ENCODE peak calls at places on chromosomes 16 and 17, in eight cellular contexts. M, F, L, B, W, J, Y and E are unnamed samples.

GRCh38 chr16:1958715-1959268 is 546 bp upstream of the NDUFB10 start:
- DNase-seq in M (no peak), Y (no peak), F (no peak), L (no peak), W (no peak), B (no peak), J (no peak), E (no peak)

GRCh38 chr17:46026045-46026814 is 27.2 kb downstream of the STH start:
- DNase-seq in L (no peak), F (no peak), J (no peak), M (no peak), B (no peak), W (no peak), Y (no peak), E (no peak)

GRCh38 chr16:85176541-85177447 is 64.5 kb upstream of the CIBAR2 start:
- DNase-seq in J (no peak), F (no peak), L (no peak), W (no peak), M (no peak), Y (no peak), B (peak; percentile 81), E (no peak)

GRCh38 chr17:68580236-68580903 is 20.8 kb downstream of the FAM20A start:
- DNase-seq in L (no peak), B (no peak), F (no peak), J (peak; percentile 81), M (no peak), W (peak; percentile 47), Y (no peak), E (no peak)

GRCh38 chr16:66278111-66278531 is 88.4 kb upstream of the CDH5 start:
- DNase-seq in M (no peak), Y (no peak), J (no peak), L (no peak), F (no peak), B (peak; percentile 4), W (no peak), E (no peak)

GRCh38 chr16:88597856-88598491 is 27.8 kb downstream of the ZC3H18 start:
- DNase-seq in J (no peak), W (no peak), L (no peak), F (no peak), Y (no peak), M (no peak), B (no peak), E (no peak)

GRCh38 chr16:66639091-66639885 is 34.8 kb downstream of the CMTM3 start:
- DNase-seq in L (no peak), W (peak; percentile 80), B (no peak), Y (no peak), F (no peak), J (no peak), M (no peak), E (no peak)

GRCh38 chr17:30933966-30934365 is 12.2 kb downstream of the ADAP2 start:
- DNase-seq in J (no peak), Y (no peak), B (no peak), W (no peak), L (no peak), F (no peak), M (no peak), E (no peak)

GRCh38 chr17:27559506-27559931 is 71.5 kb upstream of the LGALS9 start:
- DNase-seq in W (peak; percentile 71), L (no peak), M (peak; percentile 57), B (no peak), J (no peak), Y (no peak), F (no peak), E (no peak)

GRCh38 chr17:48102700-48103378 is 1.6 kb upstream of the CBX1 start:
- DNase-seq in L (peak; percentile 63), M (no peak), Y (no peak), W (no peak), F (no peak), B (no peak), J (no peak), E (no peak)

GRCh38 chr17:58344791-58345157 is 7.2 kb downstream of the SUPT4H1 start:
- DNase-seq in L (peak; percentile 84), B (no peak), M (no peak), F (no peak), W (no peak), J (no peak), Y (no peak), E (no peak)

GRCh38 chr17:17052462-17053221 is 10.4 kb downstream of the MPRIP start:
- DNase-seq in J (no peak), L (no peak), W (no peak), F (no peak), M (no peak), Y (no peak), B (no peak), E (no peak)

GRCh38 chr16:13316008-13316407 is 414.6 kb downstream of the SHISA9 start:
- DNase-seq in W (peak; percentile 68), Y (no peak), M (no peak), B (no peak), J (no peak), L (no peak), F (no peak), E (no peak)

GRCh38 chr16:87647431-87648185 is 45.3 kb downstream of the JPH3 start:
- DNase-seq in F (no peak), W (no peak), L (no peak), B (no peak), Y (no peak), J (no peak), M (no peak), E (no peak)

GRCh38 chr17:18916816-18917496 is 35.0 kb upstream of the SLC5A10 start:
- DNase-seq in J (peak; percentile 10), W (peak; percentile 16), L (no peak), Y (no peak), B (no peak), M (no peak), F (no peak), E (no peak)

GRCh38 chr17:61349350-61349749 is 50.3 kb upstream of the TBX2 start:
- DNase-seq in W (no peak), J (no peak), F (no peak), B (no peak), Y (no peak), L (no peak), M (no peak), E (no peak)

GRCh38 chr16:84266451-84266850 is 26.6 kb upstream of the KCNG4 start:
- DNase-seq in Y (peak; percentile 74), J (peak; percentile 3), F (no peak), L (peak; percentile 28), B (no peak), M (no peak), W (peak; percentile 58), E (no peak)